ENCODE peak calls at places on chromosomes 5 and 9, in nine cellular contexts. One of them, this sample, is unnamed.
A peak's percentile ranks its signal among the peaks of the same experiment; 100 is the strongest.

GRCh38 chr9:111038336-111039202 is at the start of gene LPAR1:
- DNase-seq in T-helper 2 cell treated with Interferon-gamma antibody and Interleukin-4, amounts not matched to agents 5 μg/mL and 100 μg/mL, for 36 hours: no peak
- DNase-seq in Kasumi-1: no peak
- DNase-seq in A172: no peak
- DNase-seq in NCI-H2171 treated with DMSO at 0.1 percent for 48 hours: no peak
- DNase-seq in SK-N-SH: peak; percentile 84
- DNase-seq in stimulated activated CD4-positive, alpha-beta T cell treated with anti-CD3 and anti-CD28 coated beads, Interleukin-1b, Interleukin-23, amount 100 ng/mL, for 1 hour: no peak
- DNase-seq in right cardiac atrium: peak; percentile 79
- DNase-seq in endothelial cell: peak; percentile 53
- DNase-seq in this sample: no peak

GRCh38 chr5:134051305-134051704 is 46.5 kb upstream of the VDAC1 start:
- DNase-seq in T-helper 2 cell treated with Interferon-gamma antibody and Interleukin-4, amounts not matched to agents 5 μg/mL and 100 μg/mL, for 36 hours: no peak
- DNase-seq in Kasumi-1: no peak
- DNase-seq in A172: no peak
- DNase-seq in NCI-H2171 treated with DMSO at 0.1 percent for 48 hours: no peak
- DNase-seq in SK-N-SH: no peak
- DNase-seq in stimulated activated CD4-positive, alpha-beta T cell treated with anti-CD3 and anti-CD28 coated beads, Interleukin-1b, Interleukin-23, amount 100 ng/mL, for 1 hour: no peak
- DNase-seq in right cardiac atrium: no peak
- DNase-seq in endothelial cell: no peak
- DNase-seq in this sample: no peak

GRCh38 chr9:34957492-34958410 is at the start of gene PHF24:
- DNase-seq in T-helper 2 cell treated with Interferon-gamma antibody and Interleukin-4, amounts not matched to agents 5 μg/mL and 100 μg/mL, for 36 hours: peak; percentile 14
- DNase-seq in Kasumi-1: no peak
- DNase-seq in A172: no peak
- DNase-seq in NCI-H2171 treated with DMSO at 0.1 percent for 48 hours: no peak
- DNase-seq in SK-N-SH: peak; percentile 86
- DNase-seq in stimulated activated CD4-positive, alpha-beta T cell treated with anti-CD3 and anti-CD28 coated beads, Interleukin-1b, Interleukin-23, amount 100 ng/mL, for 1 hour: no peak
- DNase-seq in right cardiac atrium: no peak
- DNase-seq in endothelial cell: peak; percentile 40
- DNase-seq in this sample: peak; percentile 5

GRCh38 chr9:124527781-124528180 is 20.6 kb upstream of the NR5A1 start:
- DNase-seq in T-helper 2 cell treated with Interferon-gamma antibody and Interleukin-4, amounts not matched to agents 5 μg/mL and 100 μg/mL, for 36 hours: no peak
- DNase-seq in Kasumi-1: no peak
- DNase-seq in A172: peak; percentile 49
- DNase-seq in NCI-H2171 treated with DMSO at 0.1 percent for 48 hours: no peak
- DNase-seq in SK-N-SH: no peak
- DNase-seq in stimulated activated CD4-positive, alpha-beta T cell treated with anti-CD3 and anti-CD28 coated beads, Interleukin-1b, Interleukin-23, amount 100 ng/mL, for 1 hour: no peak
- DNase-seq in right cardiac atrium: no peak
- DNase-seq in endothelial cell: no peak
- DNase-seq in this sample: no peak

GRCh38 chr5:2137444-2138050 is 254.8 kb upstream of the IRX4 start:
- DNase-seq in T-helper 2 cell treated with Interferon-gamma antibody and Interleukin-4, amounts not matched to agents 5 μg/mL and 100 μg/mL, for 36 hours: no peak
- DNase-seq in Kasumi-1: no peak
- DNase-seq in A172: no peak
- DNase-seq in NCI-H2171 treated with DMSO at 0.1 percent for 48 hours: no peak
- DNase-seq in SK-N-SH: no peak
- DNase-seq in stimulated activated CD4-positive, alpha-beta T cell treated with anti-CD3 and anti-CD28 coated beads, Interleukin-1b, Interleukin-23, amount 100 ng/mL, for 1 hour: no peak
- DNase-seq in right cardiac atrium: no peak
- DNase-seq in endothelial cell: no peak
- DNase-seq in this sample: no peak

GRCh38 chr5:135423158-135423925 is 23.8 kb downstream of the DCANP1 start:
- DNase-seq in T-helper 2 cell treated with Interferon-gamma antibody and Interleukin-4, amounts not matched to agents 5 μg/mL and 100 μg/mL, for 36 hours: no peak
- DNase-seq in Kasumi-1: peak; percentile 88
- DNase-seq in A172: peak; percentile 80
- DNase-seq in NCI-H2171 treated with DMSO at 0.1 percent for 48 hours: no peak
- DNase-seq in SK-N-SH: no peak
- DNase-seq in stimulated activated CD4-positive, alpha-beta T cell treated with anti-CD3 and anti-CD28 coated beads, Interleukin-1b, Interleukin-23, amount 100 ng/mL, for 1 hour: no peak
- DNase-seq in right cardiac atrium: no peak
- DNase-seq in endothelial cell: no peak
- DNase-seq in this sample: no peak

GRCh38 chr5:93078082-93079038 is 502.7 kb downstream of the NR2F1-AS1 start:
- DNase-seq in T-helper 2 cell treated with Interferon-gamma antibody and Interleukin-4, amounts not matched to agents 5 μg/mL and 100 μg/mL, for 36 hours: no peak
- DNase-seq in Kasumi-1: peak; percentile 95
- DNase-seq in A172: peak; percentile 97
- DNase-seq in NCI-H2171 treated with DMSO at 0.1 percent for 48 hours: peak; percentile 80
- DNase-seq in SK-N-SH: peak; percentile 29
- DNase-seq in stimulated activated CD4-positive, alpha-beta T cell treated with anti-CD3 and anti-CD28 coated beads, Interleukin-1b, Interleukin-23, amount 100 ng/mL, for 1 hour: no peak
- DNase-seq in right cardiac atrium: peak; percentile 66
- DNase-seq in endothelial cell: no peak
- DNase-seq in this sample: no peak

GRCh38 chr5:123156577-123157296 is 67.7 kb downstream of the PRDM6 start:
- DNase-seq in T-helper 2 cell treated with Interferon-gamma antibody and Interleukin-4, amounts not matched to agents 5 μg/mL and 100 μg/mL, for 36 hours: no peak
- DNase-seq in Kasumi-1: no peak
- DNase-seq in A172: peak; percentile 78
- DNase-seq in NCI-H2171 treated with DMSO at 0.1 percent for 48 hours: no peak
- DNase-seq in SK-N-SH: no peak
- DNase-seq in stimulated activated CD4-positive, alpha-beta T cell treated with anti-CD3 and anti-CD28 coated beads, Interleukin-1b, Interleukin-23, amount 100 ng/mL, for 1 hour: no peak
- DNase-seq in right cardiac atrium: no peak
- DNase-seq in endothelial cell: no peak
- DNase-seq in this sample: no peak

GRCh38 chr5:97854871-97855762 is 672.1 kb upstream of the RIOK2 start:
- DNase-seq in T-helper 2 cell treated with Interferon-gamma antibody and Interleukin-4, amounts not matched to agents 5 μg/mL and 100 μg/mL, for 36 hours: no peak
- DNase-seq in Kasumi-1: no peak
- DNase-seq in A172: peak; percentile 17
- DNase-seq in NCI-H2171 treated with DMSO at 0.1 percent for 48 hours: no peak
- DNase-seq in SK-N-SH: no peak
- DNase-seq in stimulated activated CD4-positive, alpha-beta T cell treated with anti-CD3 and anti-CD28 coated beads, Interleukin-1b, Interleukin-23, amount 100 ng/mL, for 1 hour: no peak
- DNase-seq in right cardiac atrium: peak; percentile 51
- DNase-seq in endothelial cell: no peak
- DNase-seq in this sample: no peak

GRCh38 chr5:62059960-62060359 is 246.0 kb upstream of the KIF2A start:
- DNase-seq in T-helper 2 cell treated with Interferon-gamma antibody and Interleukin-4, amounts not matched to agents 5 μg/mL and 100 μg/mL, for 36 hours: no peak
- DNase-seq in Kasumi-1: no peak
- DNase-seq in A172: no peak
- DNase-seq in NCI-H2171 treated with DMSO at 0.1 percent for 48 hours: no peak
- DNase-seq in SK-N-SH: no peak
- DNase-seq in stimulated activated CD4-positive, alpha-beta T cell treated with anti-CD3 and anti-CD28 coated beads, Interleukin-1b, Interleukin-23, amount 100 ng/mL, for 1 hour: no peak
- DNase-seq in right cardiac atrium: no peak
- DNase-seq in endothelial cell: no peak
- DNase-seq in this sample: no peak

GRCh38 chr5:55231476-55232193 is 1.8 kb downstream of the CCNO start:
- DNase-seq in T-helper 2 cell treated with Interferon-gamma antibody and Interleukin-4, amounts not matched to agents 5 μg/mL and 100 μg/mL, for 36 hours: peak; percentile 35
- DNase-seq in Kasumi-1: no peak
- DNase-seq in A172: no peak
- DNase-seq in NCI-H2171 treated with DMSO at 0.1 percent for 48 hours: no peak
- DNase-seq in SK-N-SH: peak; percentile 69
- DNase-seq in stimulated activated CD4-positive, alpha-beta T cell treated with anti-CD3 and anti-CD28 coated beads, Interleukin-1b, Interleukin-23, amount 100 ng/mL, for 1 hour: no peak
- DNase-seq in right cardiac atrium: no peak
- DNase-seq in endothelial cell: peak; percentile 40
- DNase-seq in this sample: no peak

GRCh38 chr5:110386782-110387181 is 339.7 kb downstream of the TMEM232 start:
- DNase-seq in T-helper 2 cell treated with Interferon-gamma antibody and Interleukin-4, amounts not matched to agents 5 μg/mL and 100 μg/mL, for 36 hours: no peak
- DNase-seq in Kasumi-1: no peak
- DNase-seq in A172: peak; percentile 34
- DNase-seq in NCI-H2171 treated with DMSO at 0.1 percent for 48 hours: no peak
- DNase-seq in SK-N-SH: no peak
- DNase-seq in stimulated activated CD4-positive, alpha-beta T cell treated with anti-CD3 and anti-CD28 coated beads, Interleukin-1b, Interleukin-23, amount 100 ng/mL, for 1 hour: no peak
- DNase-seq in right cardiac atrium: no peak
- DNase-seq in endothelial cell: no peak
- DNase-seq in this sample: no peak

GRCh38 chr5:41793156-41793770 is 77.0 kb downstream of the OXCT1 start:
- DNase-seq in T-helper 2 cell treated with Interferon-gamma antibody and Interleukin-4, amounts not matched to agents 5 μg/mL and 100 μg/mL, for 36 hours: no peak
- DNase-seq in Kasumi-1: no peak
- DNase-seq in A172: no peak
- DNase-seq in NCI-H2171 treated with DMSO at 0.1 percent for 48 hours: peak; percentile 39
- DNase-seq in SK-N-SH: peak; percentile 60
- DNase-seq in stimulated activated CD4-positive, alpha-beta T cell treated with anti-CD3 and anti-CD28 coated beads, Interleukin-1b, Interleukin-23, amount 100 ng/mL, for 1 hour: no peak
- DNase-seq in right cardiac atrium: no peak
- DNase-seq in endothelial cell: no peak
- DNase-seq in this sample: no peak

GRCh38 chr9:97710356-97711222 is 13.4 kb upstream of the XPA start:
- DNase-seq in T-helper 2 cell treated with Interferon-gamma antibody and Interleukin-4, amounts not matched to agents 5 μg/mL and 100 μg/mL, for 36 hours: peak; percentile 37
- DNase-seq in Kasumi-1: peak; percentile 74
- DNase-seq in A172: peak; percentile 79
- DNase-seq in NCI-H2171 treated with DMSO at 0.1 percent for 48 hours: peak; percentile 70
- DNase-seq in SK-N-SH: peak; percentile 79
- DNase-seq in stimulated activated CD4-positive, alpha-beta T cell treated with anti-CD3 and anti-CD28 coated beads, Interleukin-1b, Interleukin-23, amount 100 ng/mL, for 1 hour: no peak
- DNase-seq in right cardiac atrium: peak; percentile 37
- DNase-seq in endothelial cell: peak; percentile 48
- DNase-seq in this sample: peak; percentile 10

GRCh38 chr9:125106285-125106893 is 36.9 kb downstream of the SCAI start:
- DNase-seq in T-helper 2 cell treated with Interferon-gamma antibody and Interleukin-4, amounts not matched to agents 5 μg/mL and 100 μg/mL, for 36 hours: no peak
- DNase-seq in Kasumi-1: no peak
- DNase-seq in A172: peak; percentile 19
- DNase-seq in NCI-H2171 treated with DMSO at 0.1 percent for 48 hours: no peak
- DNase-seq in SK-N-SH: no peak
- DNase-seq in stimulated activated CD4-positive, alpha-beta T cell treated with anti-CD3 and anti-CD28 coated beads, Interleukin-1b, Interleukin-23, amount 100 ng/mL, for 1 hour: no peak
- DNase-seq in right cardiac atrium: no peak
- DNase-seq in endothelial cell: no peak
- DNase-seq in this sample: no peak

GRCh38 chr9:116587919-116588318 is 99.2 kb upstream of the TRIM32 start:
- DNase-seq in T-helper 2 cell treated with Interferon-gamma antibody and Interleukin-4, amounts not matched to agents 5 μg/mL and 100 μg/mL, for 36 hours: no peak
- DNase-seq in Kasumi-1: no peak
- DNase-seq in A172: no peak
- DNase-seq in NCI-H2171 treated with DMSO at 0.1 percent for 48 hours: no peak
- DNase-seq in SK-N-SH: no peak
- DNase-seq in stimulated activated CD4-positive, alpha-beta T cell treated with anti-CD3 and anti-CD28 coated beads, Interleukin-1b, Interleukin-23, amount 100 ng/mL, for 1 hour: no peak
- DNase-seq in right cardiac atrium: no peak
- DNase-seq in endothelial cell: no peak
- DNase-seq in this sample: no peak